ENCODE peak calls at places on chromosomes 6 and 20, in ten cellular contexts. E is adrenal gland, D is stomach, X is GM12891, U is GM12892, G is heart left ventricle, T is A549, P is H54, O is spleen, N is IMR-90. Z is an unnamed sample.

GRCh38 chr6:291697-292505 is at the start of gene DUSP22:
- DNase-seq in E (peak; percentile 87), D (peak; percentile 92), X (peak; percentile 88), U (peak; percentile 96), G (peak; percentile 93), T (peak; percentile 78), P (peak; percentile 98), O (peak; percentile 97), N (peak; percentile 77), Z (peak; percentile 88)

GRCh38 chr6:93964296-93964695 is 544.9 kb upstream of the EPHA7 start:
- DNase-seq in E (no peak), D (no peak), X (no peak), U (no peak), G (no peak), T (no peak), P (no peak), O (no peak), N (no peak), Z (no peak)

GRCh38 chr6:116557863-116558262 is 4.3 kb downstream of the CALHM4 start:
- DNase-seq in E (peak; percentile 78), D (no peak), X (no peak), U (no peak), G (peak; percentile 33), T (peak; percentile 88), P (peak; percentile 16), O (no peak), N (peak; percentile 98), Z (no peak)

GRCh38 chr20:35329435-35330139 is 37.4 kb upstream of the FAM83C start:
- DNase-seq in E (no peak), D (peak; percentile 60), X (no peak), U (no peak), G (no peak), T (peak; percentile 72), P (no peak), O (no peak), N (peak; percentile 28), Z (no peak)

GRCh38 chr6:1348675-1349074 is 36.8 kb downstream of the FOXQ1 start:
- DNase-seq in E (no peak), D (no peak), X (no peak), U (no peak), G (peak; percentile 67), T (no peak), P (no peak), O (no peak), N (peak; percentile 55), Z (no peak)

GRCh38 chr6:2976571-2977085 is 5.3 kb upstream of the SERPINB6 start:
- DNase-seq in E (peak; percentile 17), D (no peak), X (no peak), U (no peak), G (no peak), T (no peak), P (peak; percentile 44), O (no peak), N (peak; percentile 87), Z (no peak)

GRCh38 chr20:7693761-7694160 is 246.5 kb downstream of the HAO1 start:
- DNase-seq in E (no peak), D (no peak), X (no peak), U (no peak), G (no peak), T (no peak), P (no peak), O (no peak), N (no peak), Z (no peak)

GRCh38 chr6:55953384-55953783 is 78.0 kb upstream of the BMP5 start:
- DNase-seq in E (no peak), D (no peak), X (no peak), U (no peak), G (no peak), T (peak; percentile 51), P (peak; percentile 15), O (no peak), N (peak; percentile 74), Z (no peak)

GRCh38 chr6:132763269-132763668 is 5.6 kb upstream of the VNN2 start:
- DNase-seq in E (peak; percentile 22), D (no peak), X (peak; percentile 36), U (peak; percentile 35), G (peak; percentile 30), T (no peak), P (no peak), O (peak; percentile 74), N (no peak), Z (no peak)

GRCh38 chr6:63447134-63447533 is 125.1 kb upstream of the LOC128125822 start:
- DNase-seq in E (no peak), D (no peak), X (no peak), U (no peak), G (no peak), T (no peak), P (no peak), O (no peak), N (no peak), Z (no peak)

GRCh38 chr6:97102152-97102790 is 177.7 kb downstream of the KLHL32 start:
- DNase-seq in E (no peak), D (no peak), X (no peak), U (no peak), G (no peak), T (no peak), P (no peak), O (no peak), N (no peak), Z (no peak)

GRCh38 chr6:1499798-1500197 is 109.9 kb upstream of the FOXC1 start:
- DNase-seq in E (no peak), D (no peak), X (no peak), U (no peak), G (peak; percentile 44), T (no peak), P (no peak), O (no peak), N (no peak), Z (no peak)

GRCh38 chr6:108736832-108737231 is 111.4 kb upstream of the ARMC2 start:
- DNase-seq in E (no peak), D (no peak), X (no peak), U (no peak), G (no peak), T (peak; percentile 42), P (peak; percentile 28), O (no peak), N (peak; percentile 92), Z (peak; percentile 31)

GRCh38 chr6:37988131-37988530 is 168.6 kb downstream of the ZFAND3 start:
- DNase-seq in E (no peak), D (no peak), X (no peak), U (no peak), G (no peak), T (no peak), P (no peak), O (no peak), N (peak; percentile 89), Z (no peak)

GRCh38 chr20:2386516-2387179 is 5.9 kb downstream of the TGM6 start:
- DNase-seq in E (no peak), D (no peak), X (no peak), U (no peak), G (no peak), T (no peak), P (no peak), O (no peak), N (peak; percentile 38), Z (no peak)

GRCh38 chr20:46350201-46350985 is 42.1 kb upstream of the CDH22 start:
- DNase-seq in E (peak; percentile 79), D (no peak), X (peak; percentile 77), U (peak; percentile 79), G (no peak), T (peak; percentile 62), P (peak; percentile 62), O (no peak), N (peak; percentile 93), Z (no peak)

GRCh38 chr20:25023316-25023715 is 30.8 kb upstream of the APMAP start:
- DNase-seq in E (no peak), D (peak; percentile 24), X (no peak), U (no peak), G (peak; percentile 24), T (no peak), P (no peak), O (peak; percentile 47), N (no peak), Z (no peak)

GRCh38 chr6:37173573-37174195 is 3.7 kb downstream of the PIM1 start:
- DNase-seq in E (no peak), D (no peak), X (no peak), U (no peak), G (no peak), T (no peak), P (no peak), O (peak; percentile 79), N (no peak), Z (no peak)

GRCh38 chr6:33299237-33299944 is 649 bp upstream of the RGL2 start:
- DNase-seq in E (peak; percentile 95), D (peak; percentile 91), X (peak; percentile 89), U (peak; percentile 93), G (peak; percentile 93), T (peak; percentile 89), P (peak; percentile 75), O (peak; percentile 97), N (peak; percentile 88), Z (peak; percentile 91)
- TF ChIP-seq POLR2A in E (peak; percentile 79), D (no peak), X (peak; percentile 82), U (peak; percentile 78), G (peak; percentile 76), T (peak; percentile 83), P (peak; percentile 82), O (peak; percentile 60), N (peak; percentile 91), Z (peak; percentile 80)

GRCh38 chr6:28277746-28278145 is 3.6 kb upstream of the PGBD1 start:
- DNase-seq in E (no peak), D (no peak), X (no peak), U (no peak), G (no peak), T (no peak), P (no peak), O (no peak), N (no peak), Z (no peak)
- TF ChIP-seq POLR2A in E (no peak), D (no peak), X (no peak), U (no peak), G (no peak), T (no peak), P (no peak), O (no peak), N (no peak), Z (no peak)

DNA sequence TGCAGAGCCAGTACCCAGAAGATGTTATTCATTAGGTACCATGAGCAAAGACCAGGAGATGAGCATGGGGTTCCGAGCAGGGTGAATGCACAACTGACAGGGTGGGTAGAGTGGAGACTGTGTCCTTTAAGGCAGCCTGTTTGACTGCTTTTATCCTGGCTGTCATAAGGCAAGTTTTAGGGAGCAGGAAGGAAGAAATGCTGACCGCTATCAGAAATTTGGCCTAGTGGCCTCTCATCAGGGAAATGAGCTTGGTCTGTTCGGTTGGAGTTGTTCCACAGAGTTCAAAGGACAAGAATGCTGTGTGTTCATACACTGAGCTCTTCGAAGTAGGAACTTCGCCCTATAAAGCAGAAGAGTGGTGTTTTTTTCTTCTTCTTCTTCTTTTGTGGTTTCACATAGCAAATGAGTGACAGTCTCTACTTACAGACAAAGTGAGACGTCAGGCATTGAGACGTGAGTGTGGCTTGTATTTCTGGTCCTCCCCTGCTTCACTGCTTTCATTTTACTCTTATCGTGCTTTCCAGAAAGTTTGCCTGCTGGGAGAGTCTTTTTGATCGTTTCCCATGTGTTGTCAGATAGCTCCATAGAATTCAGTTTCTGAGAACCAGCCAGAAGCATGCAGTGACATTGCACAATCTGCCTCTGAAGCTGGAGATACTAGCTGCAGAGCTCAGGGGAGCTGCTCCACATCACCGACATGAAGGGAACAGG is at the start of gene CASS4:
- DNase-seq in E (no peak), D (no peak), X (no peak), U (no peak), G (no peak), T (no peak), P (no peak), O (no peak), N (peak; percentile 89), Z (no peak)
- TF ChIP-seq POLR2A in E (no peak), D (no peak), X (no peak), U (no peak), G (no peak), T (no peak), P (no peak), O (no peak), N (peak; percentile 64), Z (peak; percentile 43)

GRCh38 chr20:871436-871835 is 37.9 kb downstream of the FAM110A start:
- DNase-seq in E (no peak), D (no peak), X (no peak), U (no peak), G (no peak), T (no peak), P (no peak), O (peak; percentile 56), N (no peak), Z (no peak)
- TF ChIP-seq POLR2A in E (no peak), D (no peak), X (no peak), U (no peak), G (no peak), T (no peak), P (no peak), O (no peak), N (no peak), Z (no peak)